ENCODE peak calls at places on chromosomes 5 and 9, in six cellular contexts. K, W, A, U, R and I are unnamed samples.

GRCh38 chr5:79149432-79149831 is 37.8 kb downstream of the BHMT start:
- DNase-seq in K (no peak), W (no peak), U (no peak), A (no peak), R (no peak), I (no peak)

GRCh38 chr5:75622564-75622963 is 11.3 kb downstream of the ANKDD1B start:
- DNase-seq in K (no peak), R (peak; percentile 83), U (no peak), A (no peak), W (no peak), I (no peak)

GRCh38 chr5:39992617-39993203 is 567.9 kb upstream of the DAB2 start:
- DNase-seq in A (no peak), U (no peak), K (no peak), R (no peak), W (no peak), I (no peak)

GRCh38 chr5:81819556-81820314 is 68.8 kb upstream of the SSBP2 start:
- DNase-seq in W (no peak), R (no peak), A (no peak), U (no peak), K (no peak), I (no peak)

GRCh38 chr5:31815394-31815793 is 176.5 kb downstream of the PDZD2 start:
- DNase-seq in A (no peak), W (no peak), K (no peak), R (no peak), U (no peak), I (no peak)

GRCh38 chr9:28699632-28700031 is 1126.4 kb upstream of the C9orf72 start:
- DNase-seq in W (no peak), K (no peak), A (no peak), R (no peak), U (no peak), I (no peak)

GRCh38 chr5:84693256-84693655 is 308.6 kb upstream of the EDIL3 start:
- DNase-seq in W (no peak), R (no peak), U (no peak), A (no peak), K (no peak), I (no peak)

GRCh38 chr5:166507810-166508419 is 1783.5 kb upstream of the WWC1 start:
- DNase-seq in A (no peak), W (no peak), U (no peak), K (no peak), R (no peak), I (no peak)

GRCh38 chr9:133708770-133709611 is 29.2 kb downstream of the SARDH start:
- DNase-seq in U (no peak), W (peak; percentile 44), K (peak; percentile 44), A (peak; percentile 7), R (peak; percentile 25), I (peak; percentile 48)